ENCODE peak calls at places on chromosomes 1 and 21, in five cellular contexts. One of them, this sample, is unnamed.

GRCh38 chr21:39951183-39952101 is 84.2 kb downstream of the PCP4 start:
- DNase-seq in K562: no peak
- DNase-seq in H1: peak; percentile 49
- DNase-seq in GM12878: no peak
- DNase-seq in HepG2: no peak
- DNase-seq in this sample: no peak

GRCh38 chr21:15026370-15026769 is 38.4 kb downstream of the NRIP1 start:
- DNase-seq in GM12878: no peak
- DNase-seq in H1: no peak
- DNase-seq in HepG2: no peak
- DNase-seq in K562: no peak
- DNase-seq in this sample: no peak

GRCh38 chr1:17723684-17724083 is 31.4 kb upstream of the ACTL8 start:
- DNase-seq in HepG2: no peak
- DNase-seq in H1: no peak
- DNase-seq in K562: no peak
- DNase-seq in GM12878: no peak
- DNase-seq in this sample: no peak

GRCh38 chr21:26199471-26199870 is 28.9 kb upstream of the APP start:
- DNase-seq in K562: no peak
- DNase-seq in GM12878: no peak
- DNase-seq in H1: no peak
- DNase-seq in HepG2: no peak
- DNase-seq in this sample: no peak

GRCh38 chr1:153375511-153375910 is at the start of gene S100A12:
- DNase-seq in K562: no peak
- DNase-seq in GM12878: no peak
- DNase-seq in HepG2: no peak
- DNase-seq in H1: no peak
- DNase-seq in this sample: no peak

GRCh38 chr1:90715334-90715733 is 1.8 kb downstream of the BARHL2 start:
- DNase-seq in HepG2: no peak
- DNase-seq in GM12878: no peak
- DNase-seq in H1: no peak
- DNase-seq in K562: no peak
- DNase-seq in this sample: no peak

GRCh38 chr1:54325705-54326461 is 80.3 kb downstream of the SSBP3 start:
- DNase-seq in HepG2: no peak
- DNase-seq in H1: no peak
- DNase-seq in GM12878: no peak
- DNase-seq in K562: no peak
- DNase-seq in this sample: no peak

GRCh38 chr1:18407166-18408045 is 73.3 kb upstream of the KLHDC7A start:
- DNase-seq in H1: no peak
- DNase-seq in K562: no peak
- DNase-seq in GM12878: no peak
- DNase-seq in HepG2: no peak
- DNase-seq in this sample: no peak

GRCh38 chr1:23544444-23545389 is 13.7 kb upstream of the E2F2 start:
- DNase-seq in GM12878: no peak
- DNase-seq in K562: peak; percentile 80
- DNase-seq in HepG2: peak; percentile 84
- DNase-seq in H1: peak; percentile 85
- DNase-seq in this sample: no peak

GRCh38 chr21:44817914-44818635 is at the start of gene SUMO3:
- DNase-seq in H1: peak; percentile 90
- DNase-seq in GM12878: no peak
- DNase-seq in HepG2: peak; percentile 51
- DNase-seq in K562: peak; percentile 97
- DNase-seq in this sample: no peak

GRCh38 chr21:41980561-41980960 is 26.7 kb upstream of the C2CD2 start:
- DNase-seq in HepG2: no peak
- DNase-seq in GM12878: no peak
- DNase-seq in H1: no peak
- DNase-seq in K562: no peak
- DNase-seq in this sample: no peak

GRCh38 chr1:25810341-25811299 is 9.1 kb upstream of the MTFR1L start:
- DNase-seq in GM12878: no peak
- DNase-seq in HepG2: peak; percentile 25
- DNase-seq in K562: peak; percentile 82
- DNase-seq in H1: peak; percentile 100
- DNase-seq in this sample: no peak

GRCh38 chr1:115325876-115326275 is 12.2 kb downstream of the NGF start:
- DNase-seq in K562: no peak
- DNase-seq in HepG2: no peak
- DNase-seq in GM12878: no peak
- DNase-seq in H1: no peak
- DNase-seq in this sample: no peak

GRCh38 chr1:66247415-66248208 is 286.3 kb upstream of the SGIP1 start:
- DNase-seq in HepG2: no peak
- DNase-seq in GM12878: no peak
- DNase-seq in H1: no peak
- DNase-seq in K562: no peak
- DNase-seq in this sample: no peak

GRCh38 chr1:192284927-192285326 is 31.9 kb upstream of the RGS21 start:
- DNase-seq in GM12878: no peak
- DNase-seq in H1: no peak
- DNase-seq in HepG2: no peak
- DNase-seq in K562: no peak
- DNase-seq in this sample: no peak

GRCh38 chr1:149929847-149930246 is 2.2 kb upstream of the SF3B4 start:
- DNase-seq in H1: no peak
- DNase-seq in K562: no peak
- DNase-seq in GM12878: no peak
- DNase-seq in HepG2: no peak
- DNase-seq in this sample: no peak

GRCh38 chr1:203182377-203182927 is 4.1 kb downstream of the CHI3L1 start:
- DNase-seq in GM12878: no peak
- DNase-seq in HepG2: no peak
- DNase-seq in H1: no peak
- DNase-seq in K562: no peak
- DNase-seq in this sample: no peak

GRCh38 chr1:87902830-87903614 is 574.3 kb downstream of the LMO4 start:
- DNase-seq in GM12878: no peak
- DNase-seq in HepG2: no peak
- DNase-seq in K562: no peak
- DNase-seq in H1: no peak
- DNase-seq in this sample: no peak

GRCh38 chr1:165533254-165533653 is 10.5 kb upstream of the LRRC52 start:
- DNase-seq in GM12878: no peak
- DNase-seq in HepG2: no peak
- DNase-seq in K562: no peak
- DNase-seq in H1: no peak
- DNase-seq in this sample: no peak

GRCh38 chr1:43932786-43933385 is 715 bp upstream of the ARTN start:
- DNase-seq in GM12878: no peak
- DNase-seq in K562: no peak
- DNase-seq in H1: no peak
- DNase-seq in HepG2: no peak
- DNase-seq in this sample: no peak

DNA sequence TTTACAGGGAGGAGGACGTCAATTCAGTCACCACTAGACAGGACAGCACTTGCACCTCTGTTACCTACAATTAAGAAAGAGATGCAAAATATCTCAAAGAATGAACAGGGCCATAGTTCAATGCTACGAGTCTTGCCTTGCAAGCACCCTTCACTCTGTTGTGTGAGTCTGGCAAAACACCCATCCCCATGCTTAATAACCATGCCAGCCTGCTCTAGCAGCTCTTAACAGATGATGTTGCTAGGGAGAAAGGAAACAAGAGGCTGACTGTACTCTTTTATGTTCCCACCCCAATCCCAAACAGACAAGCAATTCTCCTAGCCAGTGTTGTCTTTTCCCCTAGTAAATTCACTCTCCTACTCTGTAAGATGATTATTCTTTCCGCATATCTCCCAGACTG is 5.3 kb downstream of the CBR1 start:
- DNase-seq in H1: no peak
- DNase-seq in GM12878: no peak
- DNase-seq in K562: no peak
- DNase-seq in HepG2: no peak
- DNase-seq in this sample: no peak
- TF ChIP-seq SP1 in H1: no peak
- TF ChIP-seq SP1 in GM12878: no peak
- TF ChIP-seq SP1 in K562: no peak
- TF ChIP-seq SP1 in HepG2: no peak
- TF ChIP-seq SP1 in this sample: no peak

DNA sequence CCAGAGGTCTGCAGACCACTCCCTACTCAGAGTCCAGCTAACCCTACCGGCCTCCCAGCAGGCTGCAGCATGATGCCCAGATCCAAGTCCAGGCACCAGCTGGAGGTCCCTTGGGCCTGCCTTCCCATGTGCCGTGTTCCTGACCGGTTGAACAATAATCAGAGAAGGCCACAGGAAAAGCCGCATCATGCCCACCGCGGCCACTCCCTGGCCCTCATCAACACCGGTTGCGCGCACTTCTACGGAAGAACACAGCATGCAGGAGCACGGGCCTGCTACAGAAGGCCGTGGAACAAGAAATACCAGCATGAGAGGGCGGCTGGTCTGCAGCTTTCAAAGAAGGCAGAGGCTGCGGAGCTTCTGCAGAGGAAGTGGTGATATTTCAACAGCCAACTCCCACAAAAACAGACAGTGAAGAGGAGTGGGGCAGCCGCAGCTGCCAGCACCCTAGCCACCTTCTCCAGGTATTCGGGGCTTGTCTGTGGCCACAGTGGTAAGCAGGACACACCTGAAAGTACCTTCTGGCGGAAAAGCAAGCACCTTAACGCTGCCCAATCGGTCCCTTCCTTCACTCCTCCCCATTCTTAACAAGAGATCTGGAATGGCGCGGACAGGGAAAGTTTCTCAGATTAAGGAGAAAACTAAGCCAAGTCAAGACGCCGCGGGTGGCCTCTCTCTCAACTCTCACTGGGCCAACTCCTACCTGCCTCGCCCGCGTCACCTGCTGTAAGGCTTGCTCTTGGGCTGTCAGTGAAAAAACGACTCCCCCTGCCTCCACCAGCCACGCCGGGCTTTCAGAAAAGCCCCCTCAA is 1.5 kb downstream of the PGBD5 start:
- DNase-seq in K562: no peak
- DNase-seq in GM12878: no peak
- DNase-seq in HepG2: no peak
- DNase-seq in H1: peak; percentile 63
- DNase-seq in this sample: no peak
- TF ChIP-seq POLR2A in K562: no peak
- TF ChIP-seq POLR2A in GM12878: no peak
- TF ChIP-seq POLR2A in HepG2: no peak
- TF ChIP-seq POLR2A in H1: no peak
- TF ChIP-seq POLR2A in this sample: no peak

GRCh38 chr1:119000371-119001180 is 12.4 kb upstream of the TBX15 start:
- DNase-seq in H1: peak; percentile 72
- DNase-seq in GM12878: no peak
- DNase-seq in HepG2: no peak
- DNase-seq in K562: no peak
- DNase-seq in this sample: no peak
- TF ChIP-seq SP1 in H1: no peak
- TF ChIP-seq SP1 in GM12878: no peak
- TF ChIP-seq SP1 in HepG2: no peak
- TF ChIP-seq SP1 in K562: no peak
- TF ChIP-seq SP1 in this sample: no peak

DNA sequence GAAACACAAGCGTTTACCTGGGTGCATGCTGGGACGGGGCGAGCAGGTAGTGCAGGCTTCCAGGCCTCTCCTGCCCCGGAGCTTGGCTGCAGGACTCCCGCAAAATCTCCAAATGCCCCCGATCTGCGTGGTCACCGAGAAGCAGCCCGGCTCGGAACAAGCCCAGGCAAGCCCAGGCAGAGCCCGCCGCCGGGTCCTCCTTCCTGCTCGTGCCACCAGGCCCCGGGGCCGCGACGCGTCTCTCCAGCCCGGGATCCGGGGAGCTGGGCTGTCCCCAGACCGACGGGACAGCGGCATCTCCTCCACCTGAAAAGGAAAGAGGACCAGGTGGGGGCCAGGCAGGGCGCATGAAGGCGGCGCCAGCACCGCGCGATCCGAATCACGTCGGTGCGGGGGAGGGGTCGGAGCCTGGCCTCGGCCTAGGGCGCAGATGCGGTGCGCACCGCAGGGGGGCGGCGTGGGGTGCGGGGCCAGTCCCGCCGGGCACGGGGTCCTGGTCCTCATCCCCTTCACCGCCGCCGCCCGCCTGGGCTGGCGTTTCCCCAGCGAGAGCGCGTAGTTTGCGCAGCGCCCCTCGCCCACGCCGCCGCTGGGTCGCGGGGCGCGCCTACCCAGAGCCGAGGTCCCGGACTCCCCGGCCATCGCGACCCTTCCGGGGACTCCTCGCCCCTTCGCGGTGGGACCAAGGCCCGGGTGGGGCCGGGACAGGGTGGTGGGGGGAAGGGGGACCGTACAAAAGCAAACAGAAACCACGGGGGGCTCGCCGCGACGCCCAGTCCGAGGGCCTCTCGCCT is 52.4 kb upstream of the H6PD start:
- DNase-seq in H1: peak; percentile 73
- DNase-seq in HepG2: peak; percentile 53
- DNase-seq in K562: no peak
- DNase-seq in GM12878: no peak
- DNase-seq in this sample: no peak
- TF ChIP-seq POLR2A in H1: no peak
- TF ChIP-seq POLR2A in HepG2: peak; percentile 63
- TF ChIP-seq POLR2A in K562: no peak
- TF ChIP-seq POLR2A in GM12878: peak; percentile 72
- TF ChIP-seq POLR2A in this sample: peak; percentile 62

DNA sequence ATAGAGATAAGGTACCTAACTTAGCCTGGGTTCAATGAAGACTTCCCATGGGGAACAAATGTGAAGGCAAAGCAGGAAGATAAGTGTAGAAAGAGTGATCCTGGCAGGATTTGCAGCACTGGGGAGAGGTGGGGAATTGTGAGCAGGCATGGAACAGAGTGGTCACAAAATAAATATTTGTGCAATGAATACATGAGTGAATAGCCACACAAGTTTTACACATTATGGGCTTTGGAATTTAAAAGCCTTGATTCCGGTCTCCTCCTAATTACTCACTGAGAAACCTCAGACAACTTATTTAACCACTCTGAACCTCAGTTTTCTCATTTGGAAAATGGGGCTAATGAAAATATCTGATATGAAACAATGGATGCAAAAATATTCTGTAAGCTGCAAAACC is 148.3 kb downstream of the ELAVL4 start:
- DNase-seq in K562: no peak
- DNase-seq in HepG2: no peak
- DNase-seq in GM12878: no peak
- DNase-seq in H1: no peak
- DNase-seq in this sample: no peak
- TF ChIP-seq SP1 in K562: no peak
- TF ChIP-seq SP1 in HepG2: no peak
- TF ChIP-seq SP1 in GM12878: no peak
- TF ChIP-seq SP1 in H1: no peak
- TF ChIP-seq SP1 in this sample: no peak

This sample was measured in HCT116.